ENCODE peak calls at places on chromosomes 5 and 9, in nine cellular contexts. E, S, W, M, B, P, L, Q and D are unnamed samples.

GRCh38 chr5:91151947-91152346 is 231.2 kb downstream of the ARRDC3 start:
- DNase-seq in B (peak), W (peak), P (peak), M (peak), Q (no peak), L (peak), S (peak), E (peak), D (peak)

GRCh38 chr9:70962761-70963445 is 158.5 kb downstream of the TRPM3 start:
- DNase-seq in W (no peak), B (no peak), S (no peak), E (no peak), M (no peak), Q (no peak), P (no peak), L (peak), D (peak)

GRCh38 chr5:139748505-139748826 is 47.1 kb upstream of the PSD2 start:
- DNase-seq in B (no peak), W (no peak), P (no peak), M (no peak), L (no peak), Q (no peak), S (no peak), E (no peak), D (no peak)

GRCh38 chr9:133415107-133415506 is 2.7 kb downstream of the REXO4 start:
- DNase-seq in B (no peak), W (no peak), Q (no peak), E (no peak), M (no peak), S (no peak), P (no peak), L (no peak), D (no peak)

GRCh38 chr5:170523129-170523497 is 19.3 kb downstream of the KCNIP1 start:
- DNase-seq in P (peak), E (no peak), Q (no peak), S (no peak), L (peak), M (no peak), B (no peak), W (no peak), D (no peak)

GRCh38 chr5:175082866-175083590 is 358.6 kb downstream of the MSX2 start:
- DNase-seq in P (no peak), B (no peak), Q (no peak), M (no peak), W (no peak), E (no peak), L (no peak), S (peak), D (no peak)

GRCh38 chr5:170287532-170287931 is 10.0 kb downstream of the LCP2 start:
- DNase-seq in P (no peak), W (peak), M (peak), Q (no peak), L (peak), S (peak), B (no peak), E (no peak), D (peak)

GRCh38 chr9:130394320-130394719 is 50.4 kb upstream of the ASS1 start:
- DNase-seq in E (no peak), B (no peak), W (no peak), S (no peak), P (no peak), L (no peak), M (no peak), Q (no peak), D (no peak)

GRCh38 chr5:2272755-2273154 is 390.0 kb upstream of the IRX4 start:
- DNase-seq in Q (no peak), E (no peak), P (no peak), L (no peak), B (no peak), S (no peak), W (no peak), M (no peak), D (no peak)

GRCh38 chr5:167678457-167678856 is 613.0 kb upstream of the WWC1 start:
- DNase-seq in Q (no peak), E (no peak), W (no peak), S (no peak), M (no peak), B (no peak), L (peak), P (no peak), D (no peak)

GRCh38 chr9:69130456-69131441 is 43.3 kb upstream of the TJP2 start:
- DNase-seq in B (peak), S (peak), W (no peak), E (peak), M (peak), P (no peak), Q (no peak), L (peak), D (peak)

GRCh38 chr5:30968971-30969370 is 224.5 kb upstream of the CDH6 start:
- DNase-seq in Q (no peak), M (no peak), W (no peak), S (no peak), P (no peak), E (no peak), B (no peak), L (no peak), D (peak)

GRCh38 chr5:172778223-172778814 is 7.3 kb upstream of the DUSP1 start:
- DNase-seq in P (peak), L (peak), E (no peak), S (peak), M (peak), B (peak), Q (no peak), W (no peak), D (peak)

GRCh38 chr5:132663771-132664695 is 6.1 kb downstream of the IL13 start:
- DNase-seq in P (no peak), L (no peak), Q (no peak), E (no peak), B (no peak), M (no peak), W (no peak), S (peak), D (no peak)

GRCh38 chr9:91255327-91255726 is 106.4 kb downstream of the AUH start:
- DNase-seq in S (peak), P (no peak), L (peak), M (no peak), W (no peak), B (peak), Q (no peak), E (no peak), D (peak)

GRCh38 chr9:70110194-70111041 is 66.8 kb downstream of the MAMDC2 start:
- DNase-seq in P (no peak), S (no peak), W (no peak), B (no peak), E (no peak), M (no peak), Q (no peak), L (no peak), D (peak)

GRCh38 chr9:91949946-91950664 is at the start of gene ROR2:
- DNase-seq in B (no peak), M (peak), Q (no peak), E (no peak), S (peak), P (peak), L (peak), W (peak), D (peak)

GRCh38 chr5:50813691-50814090 is 147.3 kb downstream of the PARP8 start:
- DNase-seq in S (no peak), L (no peak), B (no peak), M (no peak), W (no peak), P (no peak), Q (no peak), E (no peak), D (no peak)

GRCh38 chr5:126122942-126123341 is 300.3 kb upstream of the GRAMD2B start:
- DNase-seq in P (no peak), B (no peak), L (peak), M (no peak), S (peak), Q (no peak), W (no peak), E (no peak), D (peak)

GRCh38 chr9:92619601-92620300 is 50.2 kb downstream of the IPPK start:
- DNase-seq in P (no peak), W (no peak), S (no peak), E (no peak), L (no peak), Q (no peak), M (no peak), B (no peak), D (no peak)

GRCh38 chr9:135090081-135090480 is 2.6 kb downstream of the OLFM1 start:
- DNase-seq in B (no peak), P (no peak), M (no peak), E (no peak), S (no peak), L (no peak), Q (no peak), W (no peak), D (no peak)

GRCh38 chr5:121299153-121299552 is 552.5 kb upstream of the FTMT start:
- DNase-seq in L (no peak), W (no peak), S (no peak), P (no peak), Q (no peak), E (no peak), B (no peak), M (no peak), D (no peak)

GRCh38 chr9:125486576-125486975 is 220.4 kb downstream of the MAPKAP1 start:
- DNase-seq in M (no peak), B (no peak), L (no peak), E (no peak), W (peak), P (no peak), Q (no peak), S (peak), D (no peak)

GRCh38 chr5:151063136-151063544 is 17.7 kb downstream of the TNIP1 start:
- DNase-seq in Q (no peak), W (no peak), M (peak), L (peak), B (no peak), P (peak), E (no peak), S (peak), D (peak)

GRCh38 chr5:56900395-56900794 is 9.0 kb upstream of the SETD9 start:
- DNase-seq in B (no peak), L (peak), Q (no peak), S (no peak), W (no peak), M (no peak), P (no peak), E (no peak), D (peak)

GRCh38 chr5:53488195-53488594 is 7.8 kb downstream of the FST start:
- DNase-seq in L (no peak), Q (no peak), W (no peak), E (no peak), P (no peak), B (no peak), S (no peak), M (no peak), D (no peak)

GRCh38 chr5:51652980-51653379 is 269.7 kb downstream of the ISL1 start:
- DNase-seq in W (no peak), E (peak), M (no peak), B (no peak), L (no peak), P (no peak), Q (no peak), S (no peak), D (no peak)

GRCh38 chr9:122135529-122135859 is 24.1 kb downstream of the NDUFA8 start:
- DNase-seq in W (no peak), P (no peak), E (no peak), L (no peak), S (no peak), B (no peak), Q (no peak), M (no peak), D (no peak)

GRCh38 chr5:147567917-147568598 is 58.2 kb upstream of the DPYSL3 start:
- DNase-seq in S (peak), L (peak), B (no peak), E (peak), W (no peak), Q (no peak), P (no peak), M (no peak), D (peak)

GRCh38 chr5:115600771-115601170 is 1.5 kb downstream of the TICAM2 start:
- DNase-seq in M (no peak), E (no peak), W (no peak), B (no peak), L (no peak), Q (no peak), P (no peak), S (peak), D (peak)

GRCh38 chr5:96075579-96076289 is 114.1 kb upstream of the ELL2 start:
- DNase-seq in W (no peak), L (no peak), M (no peak), Q (no peak), B (no peak), P (no peak), S (peak), E (no peak), D (no peak)

GRCh38 chr9:69420611-69421270 is 95.7 kb downstream of the ENTREP1 start:
- DNase-seq in P (no peak), Q (no peak), M (no peak), B (no peak), L (no peak), E (no peak), W (no peak), S (no peak), D (no peak)

GRCh38 chr9:126108240-126108639 is 218.4 kb upstream of the MVB12B start:
- DNase-seq in S (no peak), M (no peak), Q (no peak), P (no peak), B (no peak), L (peak), W (no peak), E (no peak), D (peak)

GRCh38 chr5:65364907-65365306 is 116.8 kb downstream of the ADAMTS6 start:
- DNase-seq in S (peak), M (no peak), B (no peak), E (no peak), P (no peak), L (peak), W (no peak), Q (no peak), D (peak)

GRCh38 chr9:69040646-69041045 is 5.1 kb downstream of the FXN start:
- DNase-seq in W (no peak), E (no peak), M (no peak), Q (no peak), B (no peak), L (no peak), P (no peak), S (no peak), D (no peak)

GRCh38 chr5:67089200-67089725 is 107.3 kb downstream of the CD180 start:
- DNase-seq in M (no peak), E (no peak), W (no peak), P (no peak), Q (no peak), S (peak), L (no peak), B (peak), D (peak)

GRCh38 chr9:101727621-101728524 is 10.6 kb downstream of the GRIN3A start:
- DNase-seq in S (peak), M (no peak), W (no peak), E (no peak), P (no peak), L (peak), B (no peak), Q (no peak), D (peak)

GRCh38 chr9:109568568-109569210 is 70.6 kb upstream of the PTPN3 start:
- DNase-seq in L (no peak), E (no peak), Q (no peak), M (no peak), S (no peak), P (no peak), W (no peak), B (peak), D (no peak)

GRCh38 chr5:174606153-174606552 is 118.2 kb upstream of the MSX2 start:
- DNase-seq in L (no peak), W (no peak), Q (no peak), B (no peak), M (no peak), S (no peak), E (no peak), P (no peak), D (no peak)

GRCh38 chr9:116941266-116941665 is 254.2 kb downstream of the TRIM32 start:
- DNase-seq in L (no peak), P (no peak), B (no peak), W (no peak), Q (no peak), E (no peak), M (no peak), S (no peak), D (no peak)

GRCh38 chr9:136724772-136725171 is 12.4 kb downstream of the DIPK1B start:
- DNase-seq in M (no peak), Q (no peak), S (no peak), E (no peak), B (no peak), W (no peak), P (no peak), L (no peak), D (no peak)
- H3K4me3 ChIP-seq in M (no peak), Q (no peak), S (no peak), E (no peak), B (no peak), W (no peak), P (no peak), L (no peak), D (no peak)

DNA sequence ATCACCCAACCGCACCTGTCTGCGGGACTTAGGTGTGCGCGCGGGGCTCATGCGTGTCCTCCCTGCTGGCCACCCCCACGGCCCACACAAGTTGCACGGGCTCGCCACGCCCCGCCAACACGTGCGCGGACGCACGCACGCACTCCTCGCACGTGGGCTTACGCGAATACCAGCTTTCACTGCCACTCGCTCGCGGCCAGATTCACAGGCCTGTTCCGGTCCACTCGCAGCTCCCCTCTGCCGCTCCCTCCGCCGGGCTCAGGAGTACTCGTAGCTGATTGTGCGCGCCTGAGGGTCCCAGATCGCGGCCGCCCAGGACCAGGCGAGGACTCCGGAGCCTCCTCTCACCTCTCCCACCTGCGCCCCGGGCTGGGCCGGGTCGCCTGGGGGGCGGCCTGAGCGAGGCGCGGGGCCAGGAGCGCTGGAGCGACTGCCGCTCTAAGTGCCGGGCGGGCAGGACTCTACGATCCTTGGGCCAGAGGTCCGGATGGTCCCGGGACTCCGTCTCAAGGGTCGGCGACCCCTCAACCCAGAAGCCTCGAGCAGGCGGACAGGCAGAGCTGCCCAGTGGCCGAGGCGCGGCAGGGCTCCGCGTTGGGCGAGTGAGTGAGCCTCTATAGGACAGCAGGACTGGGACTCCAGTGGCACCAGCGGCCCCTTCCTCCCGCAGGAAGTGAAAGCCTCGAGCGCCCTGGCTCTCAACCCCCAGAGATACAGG is 3.4 kb downstream of the PCDHGC5 start:
- DNase-seq in M (peak), Q (no peak), W (no peak), S (no peak), L (no peak), E (no peak), P (no peak), B (no peak), D (no peak)
- H3K4me3 ChIP-seq in M (no peak), Q (peak), W (no peak), S (no peak), L (no peak), E (no peak), P (no peak), B (no peak), D (no peak)

GRCh38 chr9:95349109-95350038 is 31.9 kb upstream of the FANCC start:
- DNase-seq in B (no peak), E (no peak), S (no peak), M (no peak), P (no peak), L (peak), W (no peak), Q (no peak), D (no peak)
- H3K4me3 ChIP-seq in B (peak), E (peak), S (peak), M (no peak), P (no peak), L (peak), W (no peak), Q (peak), D (peak)

GRCh38 chr9:77016526-77017504 is 2.6 kb upstream of the FOXB2 start:
- DNase-seq in L (no peak), M (no peak), W (no peak), E (no peak), B (no peak), S (no peak), P (no peak), Q (no peak), D (no peak)

GRCh38 chr9:77017505-77017894 is 2.0 kb upstream of the FOXB2 start:
- DNase-seq in E (no peak), W (no peak), Q (no peak), B (no peak), L (no peak), P (no peak), M (no peak), S (no peak), D (no peak)

GRCh38 chr9:77019810-77020437 is 469 bp downstream of the FOXB2 start:
- DNase-seq in S (no peak), W (no peak), Q (no peak), B (no peak), P (no peak), M (no peak), E (no peak), L (no peak), D (no peak)

GRCh38 chr9:77019010-77019809 is at the start of gene FOXB2:
- DNase-seq in B (no peak), W (no peak), P (no peak), E (no peak), M (peak), S (no peak), L (no peak), Q (no peak), D (no peak)

GRCh38 chr9:77018058-77019009 is 1.1 kb upstream of the FOXB2 start:
- DNase-seq in P (no peak), W (no peak), B (no peak), M (no peak), Q (no peak), S (no peak), E (no peak), L (no peak), D (no peak)
- H3K4me3 ChIP-seq in P (no peak), W (no peak), B (no peak), M (no peak), Q (peak), S (no peak), E (no peak), L (peak), D (no peak)

GRCh38 chr5:177427919-177428573 is 1.6 kb downstream of the GRK6 start:
- DNase-seq in E (no peak), W (no peak), S (no peak), M (peak), Q (no peak), P (no peak), B (no peak), L (no peak), D (no peak)

GRCh38 chr5:177425196-177425800 is 1.2 kb upstream of the GRK6 start:
- DNase-seq in P (peak), M (no peak), Q (no peak), W (no peak), L (no peak), E (no peak), S (no peak), B (no peak), D (no peak)

GRCh38 chr5:177427211-177427822 is 841 bp downstream of the GRK6 start:
- DNase-seq in Q (no peak), B (no peak), L (peak), W (no peak), E (no peak), S (no peak), P (peak), M (no peak), D (peak)

GRCh38 chr5:177425801-177426565 is 493 bp upstream of the GRK6 start:
- DNase-seq in B (peak), L (peak), S (peak), P (peak), E (peak), W (peak), Q (peak), M (peak), D (peak)

DNA sequence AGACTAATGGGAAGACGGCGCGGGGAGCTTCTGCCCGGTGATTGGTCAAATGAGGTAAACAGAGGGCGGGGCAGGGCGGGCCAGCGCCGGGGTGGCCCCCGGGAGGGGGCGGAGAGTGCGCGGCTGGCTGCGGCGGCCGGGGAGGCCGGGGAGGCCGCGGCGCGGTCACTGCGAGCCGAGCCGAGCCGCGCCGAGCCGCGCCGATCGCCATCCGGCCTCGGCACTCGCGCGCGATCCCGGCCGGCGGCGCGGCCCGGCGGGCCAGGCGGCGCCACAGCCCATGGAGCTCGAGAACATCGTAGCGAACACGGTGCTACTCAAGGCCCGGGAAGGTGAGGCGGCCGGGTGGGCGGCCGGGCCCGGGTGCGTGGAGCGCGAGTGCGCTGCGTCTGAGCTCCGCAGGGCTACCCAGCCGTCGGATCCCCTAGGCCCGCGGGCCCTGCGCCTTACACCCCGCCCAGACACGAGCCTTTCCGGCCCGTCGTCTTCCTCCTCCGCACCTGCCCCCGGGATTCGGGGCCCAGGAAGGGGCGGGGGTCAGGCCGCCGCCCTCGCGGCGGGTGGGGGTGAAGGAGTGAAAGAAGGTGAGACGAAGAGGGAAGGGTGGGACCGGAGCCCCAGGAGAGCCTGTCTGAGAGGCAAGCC is at the start of gene GRK6:
- DNase-seq in W (no peak), L (no peak), Q (no peak), B (no peak), S (no peak), E (no peak), P (peak), M (peak), D (no peak)
- H3K4me3 ChIP-seq in W (peak), L (peak), Q (peak), B (peak), S (peak), E (peak), P (peak), M (peak), D (peak)